ENCODE peak calls at places on chromosomes 2 and 18, in nine cellular contexts. O, U, P, T, W, V, Z, M and S are unnamed samples.

GRCh38 chr2:150480241-150480640 is 7.2 kb downstream of the RND3 start:
- DNase-seq in O (no peak), V (no peak), T (no peak), P (no peak), M (no peak), Z (no peak), U (no peak), W (no peak), S (no peak)

GRCh38 chr18:47110875-47111274 is 39.4 kb downstream of the HDHD2 start:
- DNase-seq in P (no peak), V (no peak), Z (no peak), O (no peak), T (no peak), U (no peak), W (no peak), M (no peak), S (no peak)

GRCh38 chr2:129055829-129056228 is 737.2 kb upstream of the HS6ST1 start:
- DNase-seq in M (no peak), T (no peak), U (no peak), V (no peak), P (no peak), Z (no peak), O (no peak), W (no peak), S (no peak)

GRCh38 chr2:45121236-45121927 is 112.1 kb upstream of the SIX2 start:
- DNase-seq in M (no peak), O (no peak), P (no peak), W (no peak), V (no peak), U (no peak), Z (no peak), T (no peak), S (no peak)

GRCh38 chr2:71788601-71789240 is 335.4 kb downstream of the DYSF start:
- DNase-seq in V (no peak), O (no peak), T (no peak), P (no peak), Z (no peak), M (no peak), U (no peak), W (no peak), S (no peak)

GRCh38 chr2:172445851-172446250 is 18.5 kb downstream of the ITGA6 start:
- DNase-seq in V (no peak), M (no peak), O (no peak), P (no peak), T (no peak), W (no peak), U (no peak), Z (no peak), S (no peak)

GRCh38 chr2:1341409-1342120 is 71.7 kb upstream of the TPO start:
- DNase-seq in W (no peak), T (no peak), M (no peak), O (no peak), P (no peak), V (no peak), U (no peak), Z (no peak), S (no peak)

GRCh38 chr2:96485751-96486643 is 19.2 kb downstream of the NEURL3 start:
- DNase-seq in P (peak), W (no peak), T (peak), U (no peak), Z (peak), V (peak), O (peak), M (no peak), S (peak)

GRCh38 chr2:224401641-224402342 is at the start of gene FAM124B:
- DNase-seq in U (no peak), M (no peak), O (no peak), W (no peak), T (peak), Z (peak), V (no peak), P (no peak), S (peak)

GRCh38 chr18:53747761-53748160 is 476.7 kb downstream of the MBD2 start:
- DNase-seq in U (no peak), P (no peak), O (no peak), W (no peak), T (no peak), V (no peak), Z (no peak), M (no peak), S (no peak)

GRCh38 chr2:239644016-239644415 is 243.2 kb upstream of the HDAC4 start:
- DNase-seq in W (no peak), T (no peak), V (peak), U (no peak), O (no peak), M (no peak), P (no peak), Z (peak), S (no peak)

GRCh38 chr2:128817171-128817570 is 498.5 kb upstream of the HS6ST1 start:
- DNase-seq in O (no peak), V (no peak), Z (no peak), T (no peak), U (no peak), W (no peak), P (no peak), M (no peak), S (no peak)

GRCh38 chr2:182240862-182241371 is 185.9 kb downstream of the PDE1A start:
- DNase-seq in M (no peak), U (no peak), Z (peak), V (peak), W (peak), T (no peak), P (peak), O (peak), S (no peak)

GRCh38 chr2:219844756-219845155 is 217.3 kb downstream of the SLC4A3 start:
- DNase-seq in Z (no peak), M (no peak), P (no peak), V (no peak), O (peak), W (no peak), T (no peak), U (no peak), S (no peak)

GRCh38 chr18:10101293-10101701 is 187.5 kb downstream of the VAPA start:
- DNase-seq in V (no peak), T (peak), Z (peak), O (no peak), M (no peak), U (no peak), W (no peak), P (no peak), S (no peak)

GRCh38 chr18:27750014-27750413 is 426.9 kb downstream of the CDH2 start:
- DNase-seq in M (no peak), U (no peak), P (peak), Z (peak), T (no peak), W (peak), V (peak), O (peak), S (no peak)

GRCh38 chr2:168137510-168138180 is 109.8 kb downstream of the STK39 start:
- DNase-seq in Z (no peak), T (no peak), W (no peak), V (no peak), P (no peak), M (no peak), O (no peak), U (no peak), S (no peak)

GRCh38 chr18:75244336-75244735 is 33.7 kb downstream of the TSHZ1 start:
- DNase-seq in O (peak), U (no peak), W (no peak), P (peak), M (no peak), V (peak), T (no peak), Z (no peak), S (no peak)

GRCh38 chr2:57880967-57881366 is 165.6 kb upstream of the VRK2 start:
- DNase-seq in U (no peak), M (no peak), V (no peak), P (no peak), O (no peak), Z (no peak), W (no peak), T (no peak), S (no peak)

GRCh38 chr2:236169741-236170654 is 1.8 kb upstream of the GBX2 start:
- DNase-seq in V (no peak), O (peak), M (no peak), U (no peak), T (no peak), P (peak), W (no peak), Z (no peak), S (no peak)

GRCh38 chr2:25558262-25558661 is 115.1 kb downstream of the DTNB start:
- DNase-seq in P (no peak), U (no peak), W (no peak), T (no peak), M (no peak), Z (peak), O (peak), V (no peak), S (no peak)

GRCh38 chr2:180202591-180202990 is 195.5 kb upstream of the CWC22 start:
- DNase-seq in Z (no peak), T (no peak), V (no peak), P (no peak), U (no peak), M (no peak), W (no peak), O (no peak), S (no peak)

GRCh38 chr2:24972315-24972958 is 682 bp upstream of the DNAJC27 start:
- DNase-seq in M (no peak), U (no peak), W (peak), T (peak), O (peak), V (peak), P (no peak), Z (peak), S (no peak)

GRCh38 chr2:69177785-69178636 is 165.0 kb downstream of the ANTXR1 start:
- DNase-seq in T (peak), P (peak), Z (peak), W (peak), U (peak), M (no peak), O (no peak), V (peak), S (no peak)

GRCh38 chr2:169221745-169222369 is 140.5 kb downstream of the LRP2 start:
- DNase-seq in O (no peak), M (no peak), W (no peak), T (no peak), P (no peak), V (no peak), Z (no peak), U (no peak), S (no peak)

GRCh38 chr2:30217644-30218361 is 13.5 kb upstream of the LBH start:
- DNase-seq in Z (no peak), M (no peak), T (peak), P (no peak), W (no peak), V (no peak), O (no peak), U (no peak), S (no peak)

GRCh38 chr2:72991439-72991725 is 74.1 kb downstream of the EMX1 start:
- DNase-seq in T (peak), U (no peak), W (no peak), M (no peak), V (no peak), Z (no peak), P (no peak), O (no peak), S (peak)

DNA sequence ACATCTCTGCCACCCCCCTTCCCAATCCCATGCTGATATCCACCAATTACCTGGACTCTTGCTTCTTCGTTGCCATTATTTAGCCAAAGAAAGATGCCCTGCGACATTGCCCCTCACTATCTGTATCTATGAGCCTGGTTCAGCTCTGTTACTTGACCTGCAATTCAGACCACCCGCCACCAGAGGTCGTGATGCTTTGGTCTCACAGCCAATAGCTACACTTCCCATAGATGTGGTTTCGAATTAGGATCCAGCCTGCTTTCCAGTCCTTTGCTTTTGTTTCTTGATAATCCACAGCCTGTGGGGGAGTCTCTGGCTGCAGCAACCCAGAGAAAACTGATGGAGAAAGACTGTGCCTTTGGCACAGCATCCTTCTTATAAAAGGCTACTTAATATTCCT is 239.4 kb downstream of the KLHL29 start:
- DNase-seq in M (no peak), V (peak), U (no peak), O (no peak), Z (no peak), P (peak), W (no peak), T (no peak), S (no peak)
- TF ChIP-seq CTCF in M (peak), V (peak), U (peak), O (no peak), Z (peak), P (peak), W (peak), T (no peak), S (no peak)

GRCh38 chr2:218357194-218358177 is 829 bp downstream of the CATIP start:
- DNase-seq in Z (no peak), M (no peak), W (no peak), O (no peak), V (no peak), P (no peak), T (no peak), U (no peak), S (no peak)

GRCh38 chr2:218360453-218360852 is 3.8 kb downstream of the CATIP start:
- DNase-seq in U (no peak), T (no peak), W (no peak), M (no peak), V (no peak), O (no peak), Z (no peak), P (no peak), S (no peak)

GRCh38 chr2:218354045-218354444 is 2.6 kb upstream of the CATIP start:
- DNase-seq in Z (no peak), U (no peak), M (no peak), V (no peak), T (no peak), P (no peak), O (no peak), W (no peak), S (no peak)

DNA sequence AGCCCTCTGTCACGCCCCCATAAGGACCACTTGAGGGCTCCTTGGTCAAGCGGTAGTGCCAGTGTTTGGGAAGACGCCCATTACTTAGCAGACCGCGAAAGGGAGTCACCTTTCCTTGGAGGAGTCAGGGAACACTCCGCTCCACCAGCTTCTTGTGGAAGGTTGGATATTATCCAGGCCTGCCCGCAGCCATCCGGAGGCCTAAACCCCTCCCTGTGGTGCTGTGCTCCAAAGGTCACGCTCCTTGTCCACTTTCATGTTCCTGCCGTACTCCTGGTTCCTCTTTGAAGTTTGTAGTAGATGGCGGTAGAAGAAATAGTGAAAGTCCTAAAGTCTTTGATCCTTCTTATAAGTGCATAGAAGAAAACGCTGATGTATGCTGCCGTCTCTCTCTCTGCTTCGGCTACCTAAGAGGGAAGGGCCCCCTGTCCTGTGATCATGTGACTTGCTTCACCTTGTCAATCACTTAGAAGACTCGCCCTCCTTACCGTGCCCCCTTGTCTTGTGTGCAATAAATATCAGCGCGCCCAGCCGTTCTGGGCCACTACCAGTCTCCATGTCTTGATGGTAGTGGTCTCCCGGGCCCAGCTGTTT is 1.7 kb upstream of the CATIP start:
- DNase-seq in U (no peak), V (peak), M (no peak), P (no peak), O (no peak), Z (no peak), T (no peak), W (no peak), S (no peak)
- TF ChIP-seq CTCF in U (no peak), V (no peak), M (no peak), P (no peak), O (no peak), Z (no peak), T (no peak), W (no peak), S (no peak)

GRCh38 chr18:24220318-24220688 is 81.4 kb downstream of the CABYR start:
- DNase-seq in U (no peak), Z (no peak), W (no peak), P (no peak), O (no peak), M (no peak), T (no peak), V (no peak), S (no peak)

GRCh38 chr18:24214913-24215312 is 76.1 kb downstream of the CABYR start:
- DNase-seq in V (no peak), M (no peak), W (no peak), T (no peak), U (no peak), O (no peak), Z (no peak), P (no peak), S (no peak)

GRCh38 chr18:24214144-24214543 is 75.3 kb downstream of the CABYR start:
- DNase-seq in Z (no peak), V (no peak), O (no peak), U (no peak), T (no peak), P (no peak), M (no peak), W (no peak), S (no peak)

GRCh38 chr18:24219561-24220317 is 80.9 kb downstream of the CABYR start:
- DNase-seq in Z (no peak), O (no peak), V (no peak), W (no peak), P (no peak), M (no peak), T (no peak), U (no peak), S (no peak)
- TF ChIP-seq CTCF in Z (no peak), O (no peak), V (no peak), W (no peak), P (no peak), M (no peak), T (no peak), U (no peak), S (no peak)

GRCh38 chr2:157691695-157692094 is 63.0 kb upstream of the ACVR1C start:
- DNase-seq in P (no peak), W (no peak), T (no peak), V (no peak), U (no peak), O (no peak), Z (no peak), M (no peak), S (no peak)
- TF ChIP-seq CTCF in P (no peak), W (no peak), T (no peak), V (no peak), U (no peak), O (no peak), Z (no peak), M (no peak), S (no peak)

DNA sequence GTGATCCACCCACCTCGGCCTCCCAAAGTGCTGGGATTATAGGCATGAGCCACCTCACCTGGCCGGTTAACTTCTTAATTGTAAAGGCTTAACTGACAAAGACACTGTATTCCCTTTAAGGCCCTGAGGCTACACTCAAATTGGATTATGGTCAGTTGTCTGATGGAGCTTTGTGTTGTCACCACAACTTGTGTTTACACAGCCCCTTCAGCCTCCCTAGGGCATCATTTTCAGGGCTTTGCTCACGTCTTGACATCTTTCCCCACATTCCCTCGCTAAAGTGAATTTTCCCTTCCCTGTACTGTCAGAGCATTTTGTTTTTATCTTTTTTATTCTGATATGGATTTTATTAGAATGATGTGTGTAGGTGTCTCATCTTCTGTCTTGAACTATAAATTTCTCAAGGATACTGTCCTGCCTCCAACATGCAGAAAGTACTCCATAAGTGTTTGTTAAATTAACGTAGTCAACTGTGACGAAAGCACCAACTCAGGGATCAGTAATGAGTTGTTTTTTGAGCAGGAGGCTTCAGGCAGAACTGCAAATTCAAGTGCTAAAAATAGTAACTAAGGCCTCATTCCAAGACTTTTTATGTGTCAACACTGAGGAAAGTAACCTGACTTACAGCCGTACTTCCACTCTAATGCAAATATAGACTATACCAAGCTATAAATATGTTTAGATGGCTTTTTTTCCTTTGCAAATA is 77.1 kb upstream of the NARS1 start:
- DNase-seq in O (no peak), W (no peak), T (no peak), Z (peak), U (no peak), P (no peak), V (no peak), M (no peak), S (no peak)
- TF ChIP-seq CTCF in O (no peak), W (no peak), T (no peak), Z (no peak), U (no peak), P (no peak), V (no peak), M (no peak), S (no peak)

GRCh38 chr2:211344289-211344688 is 787.9 kb downstream of the CPS1 start:
- DNase-seq in M (no peak), Z (no peak), W (no peak), O (no peak), P (no peak), U (no peak), T (no peak), V (no peak), S (no peak)

GRCh38 chr2:211349031-211349430 is 792.6 kb downstream of the CPS1 start:
- DNase-seq in U (no peak), P (no peak), M (no peak), Z (no peak), V (no peak), T (no peak), W (no peak), O (no peak), S (no peak)

GRCh38 chr2:211351998-211352397 is 795.6 kb downstream of the CPS1 start:
- DNase-seq in O (no peak), Z (no peak), V (no peak), U (no peak), T (no peak), P (no peak), M (no peak), W (no peak), S (no peak)

DNA sequence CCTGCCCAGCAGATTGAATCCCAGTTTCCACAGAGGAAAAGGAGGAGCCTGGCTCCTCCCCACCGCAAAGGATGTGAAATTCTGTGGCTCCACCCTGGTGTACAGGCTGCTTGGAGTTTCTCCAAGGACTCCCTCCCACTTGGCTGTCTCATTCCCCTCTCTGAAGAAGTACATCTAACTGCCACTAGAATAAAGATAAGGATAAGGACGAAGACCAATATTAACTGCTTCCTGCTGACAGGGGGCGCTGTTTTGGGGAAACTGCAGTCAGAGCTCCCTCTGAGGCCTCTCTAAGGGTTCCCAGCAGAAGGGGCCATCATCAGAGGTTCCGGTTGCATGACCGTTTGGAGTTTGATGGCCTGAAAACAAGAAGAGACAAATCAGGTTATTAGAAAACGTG is 790.9 kb downstream of the CPS1 start:
- DNase-seq in W (no peak), T (no peak), V (peak), O (no peak), U (no peak), M (no peak), Z (no peak), P (peak), S (no peak)
- TF ChIP-seq CTCF in W (peak), T (no peak), V (peak), O (no peak), U (no peak), M (no peak), Z (no peak), P (peak), S (no peak)